ENCODE peak calls at places on chromosome 1, in four cellular contexts. Q is CD8-positive, alpha-beta T cell; N is HCT116; D is heart right ventricle. B is an unnamed sample.

GRCh38 chr1:118335372-118335771 is 150.3 kb upstream of the SPAG17 start:
- DNase-seq in Q (no peak), N (no peak), D (no peak), B (no peak)

GRCh38 chr1:229199892-229200291 is 71.0 kb upstream of the RAB4A start:
- DNase-seq in Q (peak; percentile 13), N (no peak), D (no peak), B (no peak)

GRCh38 chr1:32703479-32704291 is 1.1 kb upstream of the SYNC start:
- DNase-seq in Q (no peak), N (no peak), D (peak; percentile 62), B (no peak)

GRCh38 chr1:101373570-101373969 is 136.8 kb downstream of the S1PR1 start:
- DNase-seq in Q (no peak), N (no peak), D (no peak), B (no peak)

GRCh38 chr1:5304702-5305101 is 650.3 kb downstream of the AJAP1 start:
- DNase-seq in Q (no peak), N (no peak), D (no peak), B (no peak)

GRCh38 chr1:32464191-32464715 is 619 bp upstream of the ZBTB8B start:
- DNase-seq in Q (no peak), N (no peak), D (no peak), B (no peak)

GRCh38 chr1:25760871-25761270 is 39.1 kb upstream of the SELENON start:
- DNase-seq in Q (no peak), N (no peak), D (no peak), B (no peak)

GRCh38 chr1:20366076-20366765 is 75.5 kb downstream of the VWA5B1 start:
- DNase-seq in Q (no peak), N (no peak), D (no peak), B (no peak)

GRCh38 chr1:214234635-214235025 is 46.3 kb upstream of the SMYD2 start:
- DNase-seq in Q (no peak), N (no peak), D (no peak), B (no peak)

GRCh38 chr1:29470087-29470787 is 233.9 kb downstream of the PTPRU start:
- DNase-seq in Q (no peak), N (no peak), D (no peak), B (no peak)

GRCh38 chr1:231923461-231924132 is 297.0 kb downstream of the DISC1 start:
- DNase-seq in Q (no peak), N (no peak), D (no peak), B (no peak)

GRCh38 chr1:97906567-97907228 is 14.1 kb downstream of the DPYD start:
- DNase-seq in Q (no peak), N (no peak), D (peak; percentile 18), B (no peak)

GRCh38 chr1:29984544-29985375 is 738.6 kb downstream of the MATN1 start:
- DNase-seq in Q (no peak), N (no peak), D (no peak), B (no peak)

GRCh38 chr1:96365596-96365995 is 356.0 kb upstream of the PTBP2 start:
- DNase-seq in Q (no peak), N (no peak), D (no peak), B (no peak)

GRCh38 chr1:228378453-228379164 is 28.0 kb downstream of the TRIM11 start:
- DNase-seq in Q (peak; percentile 24), N (peak; percentile 56), D (peak; percentile 76), B (peak; percentile 61)

GRCh38 chr1:26283871-26284596 is 4.1 kb downstream of the SH3BGRL3 start:
- DNase-seq in Q (no peak), N (no peak), D (no peak), B (no peak)

GRCh38 chr1:226784081-226785049 is 45.3 kb upstream of the ITPKB start:
- DNase-seq in Q (no peak), N (no peak), D (no peak), B (no peak)

GRCh38 chr1:5765465-5765864 is 226.8 kb downstream of the NPHP4 start:
- DNase-seq in Q (no peak), N (no peak), D (no peak), B (no peak)

GRCh38 chr1:40140211-40140709 is 20.9 kb upstream of the RLF start:
- DNase-seq in Q (no peak), N (no peak), D (no peak), B (no peak)

GRCh38 chr1:2429780-2430591 is 17.6 kb upstream of the PEX10 start:
- DNase-seq in Q (no peak), N (no peak), D (no peak), B (no peak)

GRCh38 chr1:44442791-44443190 is 37.7 kb downstream of the RNF220 start:
- DNase-seq in Q (no peak), N (no peak), D (no peak), B (no peak)

GRCh38 chr1:31939484-31940329 is 1.5 kb upstream of the PTP4A2 start:
- DNase-seq in Q (peak; percentile 61), N (peak; percentile 87), D (no peak), B (no peak)

GRCh38 chr1:21560916-21561638 is 51.9 kb downstream of the ALPL start:
- DNase-seq in Q (no peak), N (no peak), D (no peak), B (no peak)

GRCh38 chr1:224637510-224637909 is 21.4 kb downstream of the CNIH3 start:
- DNase-seq in Q (no peak), N (no peak), D (no peak), B (no peak)

GRCh38 chr1:54332781-54333585 is 73.2 kb downstream of the SSBP3 start:
- DNase-seq in Q (no peak), N (no peak), D (peak; percentile 54), B (no peak)

GRCh38 chr1:162028726-162029125 is 5.1 kb upstream of the OLFML2B start:
- DNase-seq in Q (no peak), N (no peak), D (no peak), B (no peak)

GRCh38 chr1:29676496-29676895 is 440.2 kb downstream of the PTPRU start:
- DNase-seq in Q (no peak), N (no peak), D (no peak), B (no peak)

GRCh38 chr1:230797376-230798186 is 50.4 kb downstream of the CAPN9 start:
- DNase-seq in Q (no peak), N (peak; percentile 41), D (peak; percentile 41), B (no peak)

GRCh38 chr1:11792106-11792505 is 13.7 kb downstream of the MTHFR start:
- DNase-seq in Q (no peak), N (no peak), D (peak; percentile 66), B (no peak)

GRCh38 chr1:109626682-109627408 is 7.2 kb downstream of the AMPD2 start:
- DNase-seq in Q (no peak), N (no peak), D (no peak), B (no peak)

GRCh38 chr1:119773711-119774241 is 5.1 kb upstream of the HMGCS2 start:
- DNase-seq in Q (no peak), N (no peak), D (no peak), B (no peak)

GRCh38 chr1:38997034-38997900 is 6.2 kb downstream of the AKIRIN1 start:
- DNase-seq in Q (no peak), N (no peak), D (no peak), B (no peak)

DNA sequence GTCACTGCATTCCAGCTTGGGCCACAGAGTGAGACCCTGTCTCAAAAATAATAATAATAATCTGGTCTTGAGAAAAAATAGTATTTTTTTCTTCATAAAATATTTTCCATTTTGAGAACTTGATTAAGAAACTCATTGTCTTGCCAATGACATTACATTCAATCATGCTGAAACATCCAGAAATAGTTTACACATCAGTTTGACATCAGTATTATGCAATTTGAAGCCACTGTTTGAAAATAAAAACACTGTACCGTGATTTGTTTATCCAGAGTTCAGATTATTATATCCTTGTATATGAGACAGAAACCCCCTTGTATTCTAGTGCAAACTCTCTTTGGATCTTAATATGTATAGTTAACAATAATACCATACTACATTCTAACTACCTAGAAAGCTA is 6.9 kb downstream of the FMO2 start:
- DNase-seq in Q (no peak), N (no peak), D (no peak), B (no peak)
- H3K4me3 ChIP-seq in Q (no peak overlapping the region), N (no peak overlapping the region), D (no peak overlapping the region), B (no peak overlapping the region)

GRCh38 chr1:85243336-85243735 is 16.1 kb downstream of the C1orf52 start:
- DNase-seq in Q (no peak), N (no peak), D (no peak), B (no peak)

GRCh38 chr1:85245891-85246290 is 13.6 kb downstream of the C1orf52 start:
- DNase-seq in Q (no peak), N (no peak), D (no peak), B (no peak)

GRCh38 chr1:85240659-85241058 is 18.8 kb downstream of the C1orf52 start:
- DNase-seq in Q (no peak), N (no peak), D (no peak), B (no peak)

GRCh38 chr1:85244271-85245053 is 15.0 kb downstream of the C1orf52 start:
- DNase-seq in Q (no peak), N (no peak), D (no peak), B (no peak)

DNA sequence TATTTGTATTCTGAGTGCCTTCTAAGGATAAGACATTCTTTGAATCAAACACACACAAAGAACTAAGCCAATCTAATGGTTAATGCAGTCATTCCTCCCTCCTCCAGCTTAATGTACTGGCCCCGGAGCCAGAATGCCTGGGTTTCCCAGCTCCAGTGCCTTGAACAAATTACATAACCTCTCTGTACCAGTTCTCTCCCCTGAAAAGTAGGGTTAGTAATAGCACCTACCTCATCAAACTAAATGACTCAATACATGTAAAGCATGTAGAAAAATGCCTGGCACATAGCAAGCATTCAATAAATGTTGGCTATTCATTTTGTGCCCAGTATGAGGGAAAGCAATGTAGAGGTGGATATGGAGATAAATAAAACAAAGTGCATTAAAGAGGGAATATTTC is 14.0 kb downstream of the C1orf52 start:
- DNase-seq in Q (no peak), N (no peak), D (no peak), B (no peak)
- H3K27ac ChIP-seq in Q (no peak overlapping the region), N (no peak overlapping the region), D (no peak overlapping the region), B (no peak overlapping the region)

GRCh38 chr1:159990005-159990404 is 36.0 kb upstream of the SLAMF9 start:
- DNase-seq in Q (no peak), N (no peak), D (no peak), B (no peak)

GRCh38 chr1:159989581-159989980 is 35.5 kb upstream of the SLAMF9 start:
- DNase-seq in Q (no peak), N (no peak), D (no peak), B (no peak)

GRCh38 chr1:159993911-159994310 is 37.9 kb downstream of the PIGM start:
- DNase-seq in Q (no peak), N (no peak), D (no peak), B (no peak)

GRCh38 chr1:159991513-159991912 is 37.5 kb upstream of the SLAMF9 start:
- DNase-seq in Q (no peak), N (no peak), D (no peak), B (no peak)

GRCh38 chr1:159992161-159992560 is 38.1 kb upstream of the SLAMF9 start:
- DNase-seq in Q (no peak), N (no peak), D (no peak), B (no peak)
- H3K4me3 ChIP-seq in Q (no peak overlapping the region), N (no peak overlapping the region), D (no peak overlapping the region), B (no peak overlapping the region)

GRCh38 chr1:92327794-92328193 is 28.9 kb downstream of the RPAP2 start:
- DNase-seq in Q (no peak), N (no peak), D (no peak), B (no peak)
- H3K27ac ChIP-seq in Q (no peak overlapping the region), N (no peak overlapping the region), D (no peak overlapping the region), B (no peak overlapping the region)

B was measured in iPS DF 6.9.